ENCODE peak calls at places on chromosomes 16 and 17, in ten cellular contexts. L, V, R, K, D, O, Y, H, I and G are unnamed samples. For H3K36me3 and H3K4me1, the result is how much of the 10 kb centered on the place peaks cover.

GRCh38 chr17:15966183-15966878 is 21.4 kb downstream of the ADORA2B start:
- DNase-seq in D (no peak), V (no peak), O (no peak), L (peak), Y (no peak), K (no peak), R (no peak), I (peak), H (no peak), G (no peak)

GRCh38 chr17:63631626-63632025 is 9.4 kb downstream of the MAP3K3 start:
- DNase-seq in L (peak), V (no peak), Y (no peak), H (no peak), I (no peak), O (no peak), K (no peak), R (no peak), D (no peak), G (no peak)

GRCh38 chr17:57091186-57091618 is 6.2 kb downstream of the AKAP1 start:
- DNase-seq in V (peak), K (no peak), O (no peak), Y (peak), I (peak), R (peak), L (no peak), D (peak), H (no peak), G (peak)

GRCh38 chr17:39872700-39873099 is 4.7 kb downstream of the ZPBP2 start:
- DNase-seq in K (no peak), L (no peak), D (no peak), Y (no peak), O (no peak), R (no peak), H (no peak), I (no peak), V (no peak), G (no peak)

GRCh38 chr17:36878216-36878615 is 59.1 kb upstream of the LHX1 start:
- DNase-seq in L (no peak), K (no peak), Y (no peak), D (no peak), O (no peak), V (no peak), I (no peak), H (no peak), R (no peak), G (no peak)

GRCh38 chr17:37446027-37446426 is 39.3 kb downstream of the TADA2A start:
- DNase-seq in O (no peak), Y (no peak), K (no peak), L (peak), H (no peak), R (no peak), I (no peak), V (no peak), D (no peak), G (no peak)

GRCh38 chr16:66906916-66907836 is 11.5 kb downstream of the CDH16 start:
- DNase-seq in I (no peak), O (no peak), D (no peak), K (no peak), V (no peak), L (no peak), R (no peak), Y (no peak), H (no peak), G (no peak)

GRCh38 chr17:82107341-82107860 is 9.4 kb upstream of the FASN start:
- DNase-seq in L (no peak), O (no peak), V (peak), Y (no peak), I (peak), K (no peak), R (peak), D (no peak), H (no peak), G (peak)

GRCh38 chr16:88991813-88992350 is 14.9 kb upstream of the CBFA2T3 start:
- DNase-seq in L (no peak), K (no peak), O (no peak), D (no peak), H (no peak), R (no peak), I (no peak), Y (no peak), V (no peak), G (no peak)

GRCh38 chr16:28879261-28879840 is 1.1 kb downstream of the ATP2A1 start:
- DNase-seq in I (no peak), R (no peak), O (no peak), H (no peak), V (no peak), L (peak), D (no peak), Y (no peak), K (no peak), G (no peak)

GRCh38 chr17:67474081-67474661 is 97.1 kb downstream of the PITPNC1 start:
- DNase-seq in V (no peak), L (peak), K (no peak), H (no peak), Y (peak), D (peak), R (peak), O (no peak), I (peak), G (no peak)

GRCh38 chr17:57432507-57433277 is 176.4 kb downstream of the MSI2 start:
- DNase-seq in I (no peak), K (no peak), O (no peak), V (no peak), D (no peak), Y (no peak), R (no peak), L (no peak), H (no peak), G (no peak)

GRCh38 chr17:31674717-31675349 is 184.2 kb downstream of the COPRS start:
- DNase-seq in I (no peak), K (no peak), R (no peak), D (no peak), L (no peak), H (no peak), V (no peak), Y (no peak), O (no peak), G (no peak)

GRCh38 chr16:67579686-67580085 is 17.4 kb downstream of the CTCF start:
- DNase-seq in D (no peak), I (no peak), O (no peak), L (no peak), K (no peak), V (no peak), Y (no peak), R (no peak), H (no peak), G (no peak)

GRCh38 chr16:61014869-61015268 is 1021.4 kb downstream of the CDH8 start:
- DNase-seq in D (no peak), V (no peak), I (no peak), K (no peak), L (no peak), H (no peak), R (no peak), O (no peak), Y (no peak), G (no peak)

GRCh38 chr16:87127766-87128147 is 189.4 kb downstream of the C16orf95 start:
- DNase-seq in D (no peak), K (no peak), Y (no peak), H (no peak), R (no peak), I (no peak), L (no peak), O (no peak), V (no peak), G (no peak)

GRCh38 chr16:89706446-89707260 is 5.1 kb upstream of the SPATA2L start:
- DNase-seq in K (no peak), D (no peak), I (no peak), H (no peak), O (no peak), L (no peak), V (no peak), R (no peak), Y (no peak), G (no peak)

GRCh38 chr16:74862743-74863244 is 88.2 kb upstream of the FA2H start:
- DNase-seq in I (no peak), V (no peak), D (no peak), K (no peak), L (peak), O (no peak), Y (no peak), H (no peak), R (no peak), G (no peak)

GRCh38 chr17:78923660-78924453 is 1.3 kb downstream of the TIMP2 start:
- DNase-seq in R (peak), H (peak), O (no peak), K (no peak), L (peak), D (peak), I (peak), V (peak), Y (no peak), G (peak)

GRCh38 chr17:57463103-57463885 is 207.0 kb downstream of the MSI2 start:
- DNase-seq in I (no peak), K (no peak), R (no peak), Y (no peak), D (no peak), H (no peak), O (no peak), L (no peak), V (no peak), G (no peak)

GRCh38 chr17:68468785-68469184 is 11.5 kb upstream of the WIPI1 start:
- DNase-seq in O (no peak), V (no peak), D (no peak), K (no peak), L (no peak), H (no peak), Y (no peak), R (no peak), I (no peak), G (no peak)

GRCh38 chr16:15723808-15724207 is 73.8 kb downstream of the NDE1 start:
- DNase-seq in R (no peak), V (no peak), L (no peak), I (no peak), H (no peak), D (no peak), O (no peak), K (no peak), Y (no peak), G (no peak)

GRCh38 chr16:88703486-88704309 is 2.5 kb downstream of the RNF166 start:
- DNase-seq in I (no peak), O (no peak), L (no peak), K (no peak), V (no peak), Y (no peak), R (peak), H (no peak), D (peak), G (no peak)

GRCh38 chr16:1557074-1557473 is 23.6 kb downstream of the TMEM204 start:
- DNase-seq in O (no peak), D (no peak), H (no peak), R (no peak), V (no peak), Y (no peak), K (no peak), L (no peak), I (no peak), G (no peak)
- H3K36me3 ChIP-seq in O (under half), D (under half), H (under half), R (half or more), V (under half), Y (under half), K (under half), L (under half), I (half or more), G (under half)

DNA sequence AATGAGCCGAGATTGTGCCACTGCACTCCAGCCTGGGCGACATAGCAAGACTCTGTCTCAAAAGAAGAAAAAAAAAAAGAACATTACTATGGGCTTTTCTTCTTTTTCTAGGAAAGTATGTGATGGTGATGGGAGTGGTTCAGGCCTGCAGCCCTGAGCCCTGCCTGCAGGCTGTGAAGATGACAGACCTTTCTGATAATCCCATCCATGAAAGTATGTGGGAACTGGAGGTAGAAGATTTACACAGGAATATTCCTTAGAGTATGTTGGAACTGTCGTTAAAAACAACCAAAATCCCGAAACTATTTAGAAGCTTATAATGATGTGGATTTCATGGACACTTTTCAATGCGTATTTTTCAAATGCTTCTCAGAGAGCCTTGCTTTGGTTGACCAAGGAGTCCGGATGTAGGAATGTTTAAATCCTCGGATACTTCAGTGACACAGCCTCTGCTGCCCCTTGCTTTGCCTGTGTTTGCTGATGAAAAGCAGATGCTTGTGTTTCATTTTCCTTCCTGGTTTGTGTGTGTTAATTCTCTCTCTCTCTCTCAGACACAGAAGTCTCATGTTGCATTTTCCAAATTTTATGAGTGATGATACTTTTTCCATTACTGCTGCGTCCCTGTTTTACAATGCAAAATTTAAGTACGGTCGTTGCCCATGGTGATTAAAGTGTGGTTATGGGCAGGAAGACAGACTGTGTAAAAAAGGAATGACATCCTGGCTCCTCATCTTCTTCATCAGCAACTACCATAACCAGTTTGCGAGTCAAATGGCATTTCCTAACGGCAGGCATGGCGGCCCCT is 5.5 kb downstream of the RMI2 start:
- DNase-seq in D (no peak), O (no peak), K (no peak), Y (no peak), L (no peak), R (no peak), V (no peak), I (no peak), H (no peak), G (no peak)
- H3K4me1 ChIP-seq in D (under half), O (under half), K (under half), Y (under half), L (under half), R (under half), V (under half), I (under half), H (under half), G (under half)

GRCh38 chr17:35019386-35020179 is 39.3 kb downstream of the LIG3 start:
- DNase-seq in I (no peak), R (no peak), V (no peak), Y (no peak), H (no peak), O (no peak), D (no peak), K (no peak), L (no peak), G (no peak)

GRCh38 chr17:35021520-35022380 is 41.4 kb downstream of the LIG3 start:
- DNase-seq in H (no peak), V (no peak), R (no peak), L (no peak), K (no peak), Y (no peak), I (no peak), D (no peak), O (no peak), G (no peak)

GRCh38 chr17:35017021-35017420 is 36.7 kb downstream of the LIG3 start:
- DNase-seq in O (no peak), Y (no peak), L (no peak), V (no peak), K (no peak), H (no peak), I (no peak), D (no peak), R (no peak), G (no peak)

GRCh38 chr17:35016369-35016768 is 36.1 kb downstream of the LIG3 start:
- DNase-seq in V (no peak), K (no peak), Y (no peak), L (no peak), H (no peak), D (no peak), R (no peak), O (no peak), I (no peak), G (peak)

DNA sequence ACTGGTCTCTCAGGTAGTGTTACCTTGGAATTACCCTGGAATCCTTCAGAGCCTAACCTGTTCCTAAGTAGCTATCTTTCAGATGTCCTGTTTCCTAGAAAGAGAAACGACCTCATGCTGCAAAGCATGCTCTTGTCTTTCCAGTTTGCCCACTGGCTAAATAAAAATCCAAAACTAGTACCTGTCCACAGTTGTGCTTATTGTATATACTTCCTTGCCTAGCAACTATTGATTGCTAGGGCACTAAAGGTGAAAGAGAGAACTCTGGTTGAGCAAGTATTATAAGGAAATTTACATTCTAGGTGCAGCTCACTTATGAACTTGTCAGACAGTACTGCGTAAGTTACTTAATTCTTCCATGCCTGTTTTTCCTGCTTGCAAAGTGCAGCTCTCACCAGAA is 38.5 kb downstream of the LIG3 start:
- DNase-seq in O (no peak), H (no peak), D (no peak), R (no peak), I (no peak), K (no peak), V (no peak), L (no peak), Y (no peak), G (no peak)
- H3K36me3 ChIP-seq in O (under half), H (under half), D (under half), R (under half), I (under half), K (under half), V (half or more), L (under half), Y (under half), G (under half)

GRCh38 chr17:10527419-10527818 is 9.1 kb upstream of the MYH1 start:
- DNase-seq in H (peak), V (no peak), Y (no peak), I (no peak), O (no peak), R (no peak), D (no peak), L (no peak), K (no peak), G (no peak)
- H3K4me1 ChIP-seq in H (under half), V (under half), Y (under half), I (under half), O (under half), R (under half), D (under half), L (under half), K (under half), G (under half)

DNA sequence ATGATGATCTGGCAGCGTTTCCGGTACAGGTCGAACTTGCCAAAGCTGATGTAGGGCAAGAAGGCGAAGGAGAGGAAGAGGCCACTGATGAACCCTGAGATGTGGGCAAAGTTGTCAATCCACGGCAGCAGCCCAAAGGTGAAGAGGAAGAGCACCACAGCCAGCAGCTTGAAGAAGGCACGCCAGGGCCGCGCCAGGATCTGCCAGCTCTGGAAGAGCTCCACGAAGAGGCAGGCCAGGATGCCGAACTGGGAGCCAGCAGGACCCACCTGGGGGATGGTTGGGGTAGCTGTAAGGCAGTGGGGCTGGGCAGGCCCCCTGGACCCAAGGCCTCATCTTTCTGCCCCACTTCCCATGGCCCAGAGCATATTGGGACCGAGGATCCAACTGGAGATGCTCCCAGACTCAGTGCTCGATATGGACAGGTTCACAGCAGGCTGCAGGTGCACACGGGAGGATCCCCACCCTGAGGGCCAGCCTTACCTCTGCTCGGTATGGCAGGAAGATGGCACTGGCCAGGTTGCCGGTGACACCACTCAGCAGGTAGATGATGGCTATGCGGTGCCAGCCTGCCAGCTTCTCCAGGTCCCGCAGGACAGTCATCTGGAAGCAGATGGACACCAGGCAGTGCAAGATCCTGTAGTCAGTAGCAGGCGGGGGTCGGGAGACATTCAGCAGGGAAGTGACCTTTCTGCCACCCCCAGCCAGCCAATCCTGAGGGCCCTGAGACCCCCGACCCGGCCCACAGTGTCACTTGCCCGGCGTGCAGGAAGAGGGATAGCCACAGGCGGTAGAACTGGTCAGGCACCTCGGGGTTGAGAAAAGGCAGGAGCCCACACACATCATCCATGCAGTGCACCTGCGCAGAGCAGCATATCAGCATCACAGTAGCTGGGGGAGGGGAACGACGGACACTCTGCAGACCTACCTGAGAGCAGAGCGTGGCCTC is 5.1 kb downstream of the SNRNP25 start:
- DNase-seq in I (no peak), D (no peak), H (no peak), O (no peak), L (no peak), Y (no peak), R (no peak), K (no peak), V (no peak), G (no peak)
- H3K36me3 ChIP-seq in I (half or more), D (under half), H (under half), O (half or more), L (under half), Y (half or more), R (half or more), K (under half), V (under half), G (under half)

GRCh38 chr17:73594598-73594997 is 49.6 kb downstream of the SDK2 start:
- DNase-seq in I (no peak), V (no peak), D (no peak), H (no peak), R (no peak), L (no peak), O (no peak), K (no peak), Y (no peak), G (no peak)
- H3K4me1 ChIP-seq in I (under half), V (under half), D (under half), H (under half), R (under half), L (under half), O (under half), K (under half), Y (under half), G (under half)